ENCODE peak calls at places on chromosomes 16 and 17, in eight cellular contexts. E, P, X, T, L, U, H and F are unnamed samples.

GRCh38 chr16:84879569-84880487 is 60.0 kb downstream of the CRISPLD2 start:
- DNase-seq in E (no peak), X (peak), T (no peak), H (peak), U (peak), P (peak), L (no peak), F (no peak)

GRCh38 chr16:58501242-58502131 is 1.5 kb downstream of the NDRG4 start:
- DNase-seq in E (no peak), U (no peak), L (peak), T (peak), X (no peak), H (no peak), P (peak), F (no peak)

GRCh38 chr17:61380836-61381525 is 18.7 kb upstream of the TBX2 start:
- DNase-seq in L (no peak), T (no peak), E (no peak), U (no peak), H (no peak), X (no peak), P (no peak), F (no peak)

GRCh38 chr17:7354262-7354781 is 634 bp upstream of the TMEM95 start:
- DNase-seq in E (peak), H (no peak), P (peak), X (no peak), U (peak), L (no peak), T (peak), F (no peak)

GRCh38 chr17:7176870-7177209 is 2.3 kb downstream of the ASGR1 start:
- DNase-seq in H (no peak), U (no peak), X (no peak), T (peak), L (no peak), E (peak), P (peak), F (no peak)

GRCh38 chr17:72672729-72673128 is 419.8 kb downstream of the SLC39A11 start:
- DNase-seq in U (no peak), X (no peak), T (no peak), E (no peak), L (no peak), P (no peak), H (no peak), F (no peak)

GRCh38 chr16:53664724-53665345 is 38.8 kb downstream of the RPGRIP1L start:
- DNase-seq in U (no peak), X (no peak), T (no peak), L (no peak), P (peak), E (peak), H (no peak), F (no peak)

GRCh38 chr17:21232033-21232749 is 18.2 kb upstream of the TMEM11 start:
- DNase-seq in T (no peak), P (no peak), X (no peak), L (no peak), E (no peak), U (no peak), H (no peak), F (no peak)

GRCh38 chr16:11128211-11129123 is 127.5 kb downstream of the SOCS1 start:
- DNase-seq in U (no peak), P (peak), X (no peak), H (no peak), L (no peak), E (no peak), T (no peak), F (no peak)

GRCh38 chr16:88512728-88513674 is 57.2 kb upstream of the ZC3H18 start:
- DNase-seq in U (no peak), X (no peak), E (no peak), L (no peak), P (peak), T (no peak), H (no peak), F (no peak)

DNA sequence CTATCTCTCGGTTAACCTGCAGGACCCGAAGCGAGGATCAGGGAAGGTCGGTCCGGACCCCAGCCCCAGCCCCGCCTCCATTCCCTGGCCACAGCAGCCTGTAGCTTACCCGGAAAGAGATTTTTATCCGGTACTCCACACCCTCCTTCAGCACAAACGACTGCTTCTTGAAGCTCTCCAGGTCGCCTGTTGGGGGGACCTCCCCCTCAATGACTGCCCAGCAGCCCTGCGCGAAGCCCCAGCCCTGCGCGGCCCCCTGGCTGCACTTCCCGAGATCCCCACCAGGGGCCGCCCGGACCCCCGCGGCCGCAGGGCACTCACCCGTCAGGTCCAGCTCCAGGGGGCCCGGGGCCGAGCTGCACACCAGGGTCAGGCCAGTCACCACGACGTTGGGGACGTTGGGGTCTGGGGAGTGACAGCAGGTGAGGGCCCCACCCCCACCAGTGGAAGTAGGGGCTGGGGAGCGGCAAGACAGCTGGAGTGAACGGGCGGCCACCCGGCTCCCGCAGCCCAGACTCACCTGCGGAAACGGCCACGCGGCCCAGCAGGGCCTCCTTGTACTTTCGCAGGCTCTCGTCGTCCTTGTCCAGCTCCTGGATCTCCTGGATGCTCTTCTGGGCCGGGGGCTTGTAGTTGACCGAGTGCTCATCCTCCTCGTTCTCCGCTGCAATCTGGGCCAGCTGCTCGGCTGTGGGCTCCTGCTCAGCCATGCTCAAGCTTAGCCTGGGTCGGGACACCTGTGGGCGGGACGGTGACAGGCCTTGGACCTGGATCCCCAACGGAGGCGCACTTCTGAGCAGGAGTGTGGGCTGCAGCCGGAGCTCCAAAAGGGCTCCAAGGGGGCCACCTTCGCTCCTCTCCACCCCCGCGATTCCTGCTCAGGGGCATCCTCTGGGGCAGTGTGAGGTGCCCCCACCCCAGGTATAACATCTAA is 1.6 kb downstream of the ARHGDIA start:
- DNase-seq in U (peak), X (peak), E (peak), L (no peak), H (peak), P (peak), T (peak), F (peak)
- TF ChIP-seq CTCF in U (peak), X (peak), E (peak), L (peak), H (peak), P (peak), T (peak), F (peak)

DNA sequence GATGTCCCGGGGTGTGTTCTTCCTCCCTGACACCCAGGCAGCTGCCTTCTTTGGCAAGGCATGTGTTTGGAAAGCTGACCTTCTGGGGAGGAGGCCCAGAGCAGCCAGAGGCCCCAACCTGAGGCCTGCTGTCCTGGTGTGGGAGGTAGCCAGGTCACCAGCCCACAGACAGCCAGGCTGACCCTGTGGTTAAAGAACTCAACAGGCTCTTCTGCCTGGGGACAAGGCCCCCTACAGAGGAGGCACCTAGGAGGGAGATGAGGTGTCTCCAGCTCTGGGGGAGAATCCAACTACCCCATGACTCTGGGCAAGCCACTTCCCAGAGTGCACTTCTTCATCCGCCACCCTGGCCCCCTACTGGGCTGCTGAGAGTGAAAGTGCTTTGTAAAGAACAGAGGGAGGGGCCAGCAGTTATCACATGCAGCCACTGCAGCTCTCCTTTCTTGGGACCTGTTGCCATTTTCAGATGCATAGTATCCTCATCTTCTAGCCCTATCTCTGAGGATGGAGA is 13.1 kb upstream of the SREBF1 start:
- DNase-seq in X (peak), P (peak), E (peak), L (peak), T (peak), U (peak), H (no peak), F (peak)
- TF ChIP-seq CTCF in X (no peak), P (no peak), E (no peak), L (peak), T (no peak), U (peak), H (no peak), F (peak)

GRCh38 chr16:23642246-23642774 is 1.0 kb downstream of the DCTN5 start:
- DNase-seq in H (no peak), P (no peak), L (no peak), U (no peak), E (no peak), X (no peak), T (no peak), F (no peak)

GRCh38 chr16:23635958-23636357 is 5.2 kb downstream of the PALB2 start:
- DNase-seq in T (no peak), L (no peak), H (no peak), P (no peak), X (no peak), U (no peak), E (no peak), F (no peak)

GRCh38 chr16:23640669-23640958 is 496 bp downstream of the PALB2 start:
- DNase-seq in P (no peak), U (no peak), L (no peak), E (no peak), T (peak), H (peak), X (no peak), F (no peak)

DNA sequence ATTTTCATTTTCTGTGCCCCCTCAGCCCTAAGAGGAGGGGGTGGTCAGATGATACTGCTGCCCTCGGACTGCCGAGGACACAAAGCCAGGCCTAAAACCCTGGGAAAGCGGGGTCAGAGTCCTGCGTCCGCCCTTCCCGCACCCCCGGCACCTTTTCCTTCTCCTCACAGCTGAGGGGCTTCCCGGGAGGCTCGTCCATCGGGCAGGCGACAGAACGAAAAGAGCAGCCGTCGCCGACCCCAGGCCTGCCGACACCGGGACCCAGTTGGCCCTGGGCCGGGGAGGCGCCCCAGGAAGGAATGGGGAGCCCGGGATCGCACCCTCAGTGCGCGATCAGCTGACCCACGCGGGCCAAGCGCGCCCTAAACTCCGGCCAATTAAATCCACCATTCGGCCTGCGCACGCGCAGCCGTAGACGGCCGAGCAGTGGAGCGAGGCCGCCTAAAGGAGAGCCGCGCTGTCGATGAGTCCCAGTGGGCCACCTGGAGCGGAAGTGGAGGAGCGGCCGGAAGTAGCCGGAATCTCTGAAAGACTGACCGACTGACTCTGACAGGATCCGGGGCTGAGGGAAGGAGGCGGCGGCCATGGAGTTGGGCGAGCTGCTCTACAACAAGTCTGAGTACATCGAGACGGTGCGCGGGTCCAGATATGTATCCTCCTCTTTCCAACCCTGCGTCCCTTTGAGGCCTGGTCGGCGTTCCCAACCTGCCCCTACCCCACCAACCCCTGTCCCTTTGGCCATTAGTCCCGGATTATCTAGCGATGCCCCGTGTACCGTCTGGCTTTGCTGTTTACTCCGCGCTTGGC is at the start of the genes DCTN5 and PALB2:
- DNase-seq in P (peak), X (peak), T (peak), H (peak), L (peak), E (peak), U (peak), F (peak)
- TF ChIP-seq CTCF in P (no peak), X (no peak), T (no peak), H (no peak), L (no peak), E (no peak), U (no peak), F (no peak)

DNA sequence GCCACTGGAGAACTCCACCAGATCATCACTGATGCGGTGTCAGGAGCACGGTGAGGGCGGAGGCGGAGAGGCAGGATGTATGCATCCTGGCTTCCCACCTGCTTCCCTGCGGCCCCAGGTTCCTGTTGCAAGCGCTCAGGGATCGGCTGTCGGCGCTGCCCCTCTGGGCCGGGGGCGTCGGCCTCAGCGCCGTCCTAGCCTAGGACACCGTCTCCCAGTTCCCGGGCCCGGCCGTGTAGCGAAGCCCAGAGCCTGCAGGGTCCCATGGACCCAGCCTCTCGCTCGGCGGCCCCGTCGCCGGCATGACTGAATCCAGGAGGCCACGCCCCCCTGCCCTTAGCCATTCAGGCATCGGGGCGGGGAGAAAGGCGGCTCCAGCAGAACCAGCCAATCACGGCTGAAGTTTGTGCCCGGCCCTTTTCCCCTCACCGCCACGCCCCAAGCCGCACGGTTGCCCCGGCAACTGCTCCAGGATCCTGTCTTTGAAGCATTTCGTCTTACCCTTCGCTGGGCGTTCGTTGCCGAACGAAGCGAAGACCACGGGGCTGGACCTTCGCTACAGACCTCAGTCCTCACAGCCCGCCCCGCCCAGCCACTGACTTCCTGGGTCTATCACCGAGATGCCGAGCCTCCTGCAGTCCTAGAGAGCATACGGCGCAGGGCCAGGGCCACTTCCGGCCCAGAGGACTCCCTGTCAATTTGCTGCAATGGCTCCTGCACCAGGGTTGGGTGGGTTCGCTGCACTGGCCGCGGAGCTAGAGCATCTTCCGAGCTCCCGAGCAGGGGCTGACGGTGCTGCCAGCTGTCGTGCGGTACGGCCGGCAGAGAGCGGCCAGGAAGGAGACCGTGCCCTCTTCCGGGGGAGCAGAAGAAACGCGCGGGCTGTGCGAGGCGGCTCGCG is 10.6 kb upstream of the ZNF213 start:
- DNase-seq in U (peak), T (peak), L (peak), E (peak), X (peak), P (peak), H (peak), F (peak)
- TF ChIP-seq CTCF in U (peak), T (peak), L (peak), E (peak), X (no peak), P (peak), H (no peak), F (no peak)

GRCh38 chr17:38322156-38322779 is 21.5 kb downstream of the GPR179 start:
- DNase-seq in X (no peak), L (peak), T (peak), P (peak), E (peak), H (peak), U (peak), F (peak)
- TF ChIP-seq CTCF in X (peak), L (peak), T (peak), P (peak), E (peak), H (peak), U (peak), F (peak)

GRCh38 chr17:58329035-58329807 is 626 bp upstream of the TSPOAP1 start:
- DNase-seq in L (peak), E (peak), T (peak), U (no peak), H (no peak), P (no peak), X (peak), F (peak)
- TF ChIP-seq CTCF in L (peak), E (peak), T (peak), U (no peak), H (peak), P (no peak), X (peak), F (peak)

GRCh38 chr17:77544347-77544746 is 403.6 kb downstream of the SEC14L1 start:
- DNase-seq in H (no peak), E (no peak), T (no peak), P (no peak), L (no peak), U (no peak), X (no peak), F (no peak)

GRCh38 chr17:77543779-77544178 is 403.0 kb downstream of the SEC14L1 start:
- DNase-seq in P (no peak), U (no peak), X (no peak), E (no peak), H (no peak), L (no peak), T (no peak), F (no peak)

GRCh38 chr17:77542551-77543490 is 402.1 kb downstream of the SEC14L1 start:
- DNase-seq in P (peak), H (peak), T (peak), U (peak), E (peak), X (no peak), L (peak), F (peak)

GRCh38 chr17:77548967-77549366 is 408.2 kb downstream of the SEC14L1 start:
- DNase-seq in P (no peak), T (no peak), H (no peak), U (no peak), X (no peak), L (no peak), E (no peak), F (no peak)

DNA sequence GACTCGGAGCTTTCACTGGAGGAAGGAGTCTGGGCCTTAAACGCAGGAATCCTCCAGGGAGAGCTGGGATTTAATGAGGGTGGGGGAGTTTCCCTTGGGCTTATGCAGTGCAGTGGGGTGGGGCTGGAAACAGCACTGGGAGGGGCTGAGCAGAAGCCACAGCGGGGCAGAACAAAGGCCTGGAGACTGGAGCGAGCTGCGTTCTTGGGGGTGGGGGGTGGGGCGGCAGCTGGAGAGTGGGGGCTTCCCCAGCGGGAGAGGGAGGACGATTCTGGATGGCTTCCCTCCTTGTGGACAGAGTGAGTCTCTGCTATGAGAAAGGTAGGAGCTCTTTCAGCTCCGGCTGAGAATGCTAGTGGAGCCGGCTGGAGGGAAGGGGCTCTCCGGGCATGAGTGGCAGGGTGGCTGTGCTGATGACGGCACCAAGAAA is 406.0 kb downstream of the SEC14L1 start:
- DNase-seq in X (no peak), L (no peak), H (no peak), T (peak), U (no peak), E (no peak), P (peak), F (no peak)
- TF ChIP-seq CTCF in X (no peak), L (no peak), H (no peak), T (no peak), U (no peak), E (no peak), P (no peak), F (no peak)